ENCODE peak calls at places on chromosomes 4 and X, in six cellular contexts. C is cardiac muscle cell, A is GM23248, P is IMR-90, J is mucosa of descending colon, E is ascending aorta. Z is an unnamed sample. For H3K9me3, the result is how much of the 10 kb centered on the place peaks cover.

GRCh38 chr4:16123356-16124084 is 39.7 kb upstream of the PROM1 start:
- DNase-seq in C (no peak), A (no peak), P (no peak), J (no peak), E (no peak), Z (no peak)

GRCh38 chr4:113645771-113646455 is 115.6 kb downstream of the CAMK2D start:
- DNase-seq in C (peak), A (peak), P (peak), J (peak), E (no peak), Z (peak)

GRCh38 chr4:1842993-1843448 is 12.9 kb downstream of the LETM1 start:
- DNase-seq in C (peak), A (peak), P (peak), J (no peak), E (no peak), Z (peak)

GRCh38 chr4:149160370-149160769 is 655.3 kb downstream of the IQCM start:
- DNase-seq in C (no peak), A (no peak), P (no peak), J (no peak), E (no peak), Z (no peak)

GRCh38 chrX:119885554-119886428 is 9.9 kb upstream of the AKAP14 start:
- DNase-seq in C (peak), A (no peak), P (peak), J (peak), E (no peak), Z (peak)

GRCh38 chrX:7889138-7889537 is 38.1 kb downstream of the PNPLA4 start:
- DNase-seq in C (no peak), A (no peak), P (no peak), J (no peak), E (no peak), Z (no peak)

GRCh38 chrX:150984164-150984824 is 1.2 kb downstream of the HMGB3 start:
- DNase-seq in C (no peak), A (peak), P (no peak), J (peak), E (no peak), Z (peak)

GRCh38 chrX:7088968-7089615 is 58.4 kb upstream of the STS start:
- DNase-seq in C (no peak), A (no peak), P (no peak), J (no peak), E (no peak), Z (no peak)

GRCh38 chr4:118373614-118374255 is 20.9 kb upstream of the PRSS12 start:
- DNase-seq in C (no peak), A (peak), P (peak), J (no peak), E (no peak), Z (no peak)

GRCh38 chr4:119300072-119300387 is 21.9 kb downstream of the FABP2 start:
- DNase-seq in C (peak), A (peak), P (peak), J (peak), E (peak), Z (peak)

GRCh38 chr4:172515266-172515879 is 653.2 kb upstream of the GALNT7 start:
- DNase-seq in C (no peak), A (no peak), P (peak), J (no peak), E (no peak), Z (no peak)

GRCh38 chrX:104921606-104922205 is 298.8 kb downstream of the TEX13A start:
- DNase-seq in C (no peak), A (no peak), P (no peak), J (peak), E (no peak), Z (peak)

GRCh38 chrX:70049925-70050324 is at the start of gene AWAT2:
- DNase-seq in C (peak), A (no peak), P (no peak), J (no peak), E (no peak), Z (no peak)

GRCh38 chr4:13705521-13706035 is 78.1 kb upstream of the BOD1L1 start:
- DNase-seq in C (no peak), A (peak), P (no peak), J (peak), E (no peak), Z (peak)

GRCh38 chr4:102139132-102139573 is 206.1 kb downstream of the SLC39A8 start:
- DNase-seq in C (peak), A (peak), P (no peak), J (no peak), E (no peak), Z (peak)

GRCh38 chr4:24836843-24837242 is 41.5 kb downstream of the SOD3 start:
- DNase-seq in C (no peak), A (no peak), P (no peak), J (no peak), E (no peak), Z (no peak)

GRCh38 chrX:39960219-39960618 is 137.5 kb downstream of the BCOR start:
- DNase-seq in C (no peak), A (no peak), P (no peak), J (no peak), E (no peak), Z (no peak)

GRCh38 chr4:152819026-152819645 is 39.4 kb downstream of the ARFIP1 start:
- DNase-seq in C (no peak), A (no peak), P (no peak), J (no peak), E (no peak), Z (no peak)

GRCh38 chr4:55216871-55217635 is 91.7 kb upstream of the KDR start:
- DNase-seq in C (no peak), A (peak), P (no peak), J (no peak), E (no peak), Z (no peak)

GRCh38 chr4:47930971-47931804 is 16.8 kb upstream of the NFXL1 start:
- DNase-seq in C (peak), A (peak), P (peak), J (no peak), E (no peak), Z (no peak)

GRCh38 chrX:122094611-122095010 is 1047.2 kb downstream of the GLUD2 start:
- DNase-seq in C (peak), A (peak), P (no peak), J (no peak), E (no peak), Z (no peak)

GRCh38 chrX:148661035-148661434 is 160.6 kb downstream of the AFF2 start:
- DNase-seq in C (peak), A (peak), P (no peak), J (no peak), E (no peak), Z (no peak)

GRCh38 chrX:13937370-13938052 is 92.2 kb downstream of the GEMIN8 start:
- DNase-seq in C (peak), A (peak), P (peak), J (no peak), E (no peak), Z (no peak)

GRCh38 chr4:151415978-151416377 is 7.0 kb downstream of the FHIP1A start:
- DNase-seq in C (peak), A (peak), P (peak), J (no peak), E (no peak), Z (no peak)

GRCh38 chr4:17812801-17813200 is 2.0 kb downstream of the NCAPG start:
- DNase-seq in C (peak), A (peak), P (no peak), J (no peak), E (no peak), Z (no peak)

GRCh38 chrX:150848914-150849365 is 49.5 kb downstream of the CD99L2 start:
- DNase-seq in C (peak), A (no peak), P (no peak), J (peak), E (no peak), Z (no peak)

DNA sequence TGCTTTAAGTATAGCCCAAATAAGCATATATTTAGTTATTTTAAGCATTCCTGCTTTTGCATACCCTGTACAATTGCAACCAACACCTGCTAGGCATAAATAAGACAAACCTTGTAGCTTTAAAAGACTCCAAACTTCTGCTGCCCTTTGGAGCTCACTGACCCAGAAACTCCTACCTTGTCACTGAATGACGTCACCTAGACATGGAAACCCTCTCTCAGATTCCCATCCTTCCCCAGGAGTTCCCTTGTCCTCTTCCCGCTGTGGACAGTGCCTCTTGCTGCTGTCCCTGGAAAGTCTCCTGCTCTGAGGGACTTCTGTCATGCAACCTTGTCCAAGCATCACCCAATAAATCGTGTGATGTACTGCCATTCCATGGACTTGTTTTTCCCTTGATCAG is 507.2 kb downstream of the GRXCR1 start:
- DNase-seq in C (no peak), A (no peak), P (no peak), J (no peak), E (no peak), Z (no peak)
- H3K9me3 ChIP-seq in C (under half), A (under half), P (under half), J (under half), E (under half), Z (under half)

GRCh38 chrX:33725556-33726232 is 406.4 kb downstream of the FAM47A start:
- DNase-seq in C (no peak), A (no peak), P (no peak), J (peak), E (no peak), Z (peak)

GRCh38 chrX:33721927-33722326 is 410.2 kb downstream of the FAM47A start:
- DNase-seq in C (no peak), A (no peak), P (no peak), J (no peak), E (no peak), Z (no peak)

DNA sequence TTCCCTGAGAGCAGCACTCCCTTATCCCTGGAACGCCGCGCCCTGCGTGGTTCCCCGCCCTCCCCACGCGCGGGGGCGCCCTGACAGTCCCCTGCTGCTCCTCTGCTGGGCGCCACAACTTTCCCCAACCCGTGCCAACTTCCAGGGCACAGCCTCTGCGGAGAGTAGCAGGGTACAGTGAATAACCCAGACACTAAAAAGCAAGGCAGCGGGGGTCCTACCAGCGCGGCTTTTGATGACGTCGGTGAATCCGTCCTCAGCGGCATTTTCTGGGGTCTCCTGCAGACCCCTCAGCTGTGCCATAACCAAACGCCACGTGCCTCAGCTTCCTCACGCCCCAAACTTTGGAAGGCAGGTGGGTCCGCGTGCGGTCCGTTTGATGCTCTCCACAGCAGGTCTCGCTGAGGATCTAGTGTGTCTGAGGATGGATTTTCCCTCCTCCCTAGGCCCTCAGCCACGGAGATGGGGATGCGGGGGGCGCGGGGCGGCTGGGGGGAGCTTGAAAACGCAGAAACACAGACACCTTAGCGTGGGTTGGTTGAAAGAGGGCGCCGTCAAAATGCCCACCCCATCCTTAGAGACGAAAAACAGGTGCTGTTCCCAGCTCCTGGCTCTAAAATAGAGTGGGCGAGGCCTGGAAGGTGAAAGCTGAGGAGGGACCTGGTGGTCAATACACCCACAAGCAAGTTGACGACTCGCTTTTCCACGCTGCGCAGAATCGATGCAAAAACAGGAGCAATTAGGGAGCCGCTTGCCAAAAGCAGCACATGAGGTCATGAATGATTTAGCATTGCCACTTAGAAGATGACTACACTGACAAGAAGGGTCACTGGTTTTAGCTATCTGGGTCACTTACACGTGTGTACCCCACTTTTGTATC is 405.6 kb downstream of the FAM47A start:
- DNase-seq in C (no peak), A (no peak), P (no peak), J (no peak), E (no peak), Z (peak)
- H3K4me3 ChIP-seq in C (peak), A (no peak), P (no peak), J (no peak), E (peak), Z (peak)

GRCh38 chr4:127846765-127847164 is 33.9 kb upstream of the PLK4 start:
- DNase-seq in C (no peak), A (no peak), P (no peak), J (no peak), E (no peak), Z (no peak)
- H3K9me3 ChIP-seq in C (under half), A (under half), P (under half), J (under half), E (under half), Z (under half)

GRCh38 chrX:134545524-134545923 is 85.6 kb downstream of the HPRT1 start:
- DNase-seq in C (peak), A (no peak), P (no peak), J (no peak), E (no peak), Z (no peak)

GRCh38 chrX:134543201-134543797 is 83.3 kb downstream of the HPRT1 start:
- DNase-seq in C (peak), A (no peak), P (no peak), J (no peak), E (no peak), Z (no peak)

GRCh38 chrX:134544189-134544588 is 84.2 kb downstream of the HPRT1 start:
- DNase-seq in C (peak), A (peak), P (no peak), J (no peak), E (no peak), Z (no peak)

GRCh38 chrX:134546187-134546586 is 86.2 kb downstream of the HPRT1 start:
- DNase-seq in C (peak), A (no peak), P (no peak), J (no peak), E (no peak), Z (no peak)

GRCh38 chrX:134544614-134545255 is 84.8 kb downstream of the HPRT1 start:
- DNase-seq in C (peak), A (no peak), P (no peak), J (peak), E (no peak), Z (no peak)
- H3K4me3 ChIP-seq in C (peak), A (no peak), P (no peak), J (no peak), E (peak), Z (no peak)

GRCh38 chr4:104747635-104748034 is 252.9 kb upstream of the CXXC4 start:
- DNase-seq in C (no peak), A (no peak), P (no peak), J (no peak), E (no peak), Z (no peak)

GRCh38 chr4:104749062-104749461 is 254.4 kb upstream of the CXXC4 start:
- DNase-seq in C (no peak), A (no peak), P (no peak), J (no peak), E (no peak), Z (no peak)

GRCh38 chr4:104743141-104743748 is 248.6 kb upstream of the CXXC4 start:
- DNase-seq in C (no peak), A (no peak), P (no peak), J (no peak), E (no peak), Z (no peak)
- H3K9me3 ChIP-seq in C (under half), A (under half), P (under half), J (under half), E (under half), Z (under half)

GRCh38 chrX:34918856-34919255 is 23.7 kb upstream of the FAM47B start:
- DNase-seq in C (peak), A (peak), P (peak), J (peak), E (no peak), Z (no peak)
- H3K4me3 ChIP-seq in C (no peak), A (no peak), P (no peak), J (no peak), E (no peak), Z (no peak)